ENCODE peak calls at places on chromosomes 1 and 21, in nine cellular contexts. Q is Karpas-422, T is hepatocyte, P is SK-N-SH, X is PC-9, I is HCT116, U is GM23338, A is MM.1S, B is GM23248. H is an unnamed sample.
A peak's percentile ranks its signal among the peaks of the same experiment; 100 is the strongest.

GRCh38 chr1:1788646-1789431 is 10.6 kb upstream of the NADK start:
- DNase-seq in T (peak; percentile 32), I (no peak), P (peak; percentile 53), X (no peak), U (peak; percentile 72), A (peak; percentile 9), Q (peak; percentile 57), B (peak; percentile 48), H (peak; percentile 45)

GRCh38 chr1:73205294-73205973 is 923.1 kb upstream of the NEGR1 start:
- DNase-seq in I (no peak), Q (no peak), P (no peak), X (no peak), T (no peak), B (no peak), A (no peak), U (peak; percentile 44), H (no peak)

GRCh38 chr1:12616709-12617373 is 1.2 kb downstream of the DHRS3 start:
- DNase-seq in Q (no peak), P (peak; percentile 71), A (no peak), T (peak; percentile 47), I (no peak), X (no peak), U (no peak), B (peak; percentile 67), H (no peak)

GRCh38 chr1:168112673-168113305 is 23.9 kb downstream of the GPR161 start:
- DNase-seq in A (peak; percentile 39), I (no peak), T (peak; percentile 74), B (peak; percentile 64), P (no peak), X (peak; percentile 38), Q (no peak), U (no peak), H (no peak)

GRCh38 chr1:247373721-247374141 is 42.1 kb upstream of the ZNF496 start:
- DNase-seq in I (no peak), A (peak; percentile 71), Q (peak; percentile 53), T (peak; percentile 64), B (peak; percentile 81), P (peak; percentile 38), U (peak; percentile 94), X (no peak), H (peak; percentile 71)

GRCh38 chr1:180939072-180939705 is 26.5 kb downstream of the KIAA1614 start:
- DNase-seq in T (no peak), X (no peak), A (no peak), Q (no peak), B (no peak), P (no peak), U (no peak), I (no peak), H (no peak)

GRCh38 chr1:169509354-169509753 is 23.6 kb upstream of the SLC19A2 start:
- DNase-seq in T (no peak), A (no peak), X (no peak), Q (no peak), B (no peak), P (no peak), U (no peak), I (no peak), H (no peak)

GRCh38 chr1:167935252-167936067 is 1.0 kb upstream of the DCAF6 start:
- DNase-seq in U (peak; percentile 56), P (peak; percentile 24), X (no peak), Q (peak; percentile 81), B (peak; percentile 65), T (peak; percentile 53), I (no peak), A (peak; percentile 55), H (peak; percentile 62)

GRCh38 chr1:164261691-164262240 is 297.2 kb upstream of the PBX1 start:
- DNase-seq in T (no peak), B (no peak), I (no peak), Q (no peak), P (no peak), X (peak; percentile 62), A (no peak), U (no peak), H (no peak)

GRCh38 chr1:68590473-68590872 is 93.6 kb upstream of the DEPDC1 start:
- DNase-seq in A (no peak), Q (no peak), I (no peak), T (no peak), P (no peak), B (no peak), X (no peak), U (no peak), H (no peak)

GRCh38 chr1:9658186-9658585 is 6.7 kb downstream of the PIK3CD start:
- DNase-seq in U (no peak), X (no peak), A (no peak), T (no peak), P (no peak), B (no peak), I (no peak), Q (no peak), H (no peak)

GRCh38 chr1:236063919-236064673 is 794 bp downstream of the NID1 start:
- DNase-seq in Q (no peak), B (peak; percentile 80), U (peak; percentile 62), I (no peak), P (peak; percentile 73), T (peak; percentile 76), X (no peak), A (no peak), H (no peak)

GRCh38 chr1:236065509-236066005 is 667 bp upstream of the NID1 start:
- DNase-seq in I (no peak), U (peak; percentile 66), T (no peak), X (no peak), Q (no peak), B (peak; percentile 14), A (no peak), P (no peak), H (no peak)

GRCh38 chr1:236066054-236066453 is 1.2 kb upstream of the NID1 start:
- DNase-seq in U (no peak), A (no peak), P (no peak), X (no peak), Q (no peak), T (no peak), B (no peak), I (no peak), H (no peak)

GRCh38 chr1:236063551-236063918 is 1.4 kb downstream of the NID1 start:
- DNase-seq in X (no peak), P (no peak), T (no peak), A (no peak), U (no peak), Q (no peak), B (no peak), I (no peak), H (no peak)

DNA sequence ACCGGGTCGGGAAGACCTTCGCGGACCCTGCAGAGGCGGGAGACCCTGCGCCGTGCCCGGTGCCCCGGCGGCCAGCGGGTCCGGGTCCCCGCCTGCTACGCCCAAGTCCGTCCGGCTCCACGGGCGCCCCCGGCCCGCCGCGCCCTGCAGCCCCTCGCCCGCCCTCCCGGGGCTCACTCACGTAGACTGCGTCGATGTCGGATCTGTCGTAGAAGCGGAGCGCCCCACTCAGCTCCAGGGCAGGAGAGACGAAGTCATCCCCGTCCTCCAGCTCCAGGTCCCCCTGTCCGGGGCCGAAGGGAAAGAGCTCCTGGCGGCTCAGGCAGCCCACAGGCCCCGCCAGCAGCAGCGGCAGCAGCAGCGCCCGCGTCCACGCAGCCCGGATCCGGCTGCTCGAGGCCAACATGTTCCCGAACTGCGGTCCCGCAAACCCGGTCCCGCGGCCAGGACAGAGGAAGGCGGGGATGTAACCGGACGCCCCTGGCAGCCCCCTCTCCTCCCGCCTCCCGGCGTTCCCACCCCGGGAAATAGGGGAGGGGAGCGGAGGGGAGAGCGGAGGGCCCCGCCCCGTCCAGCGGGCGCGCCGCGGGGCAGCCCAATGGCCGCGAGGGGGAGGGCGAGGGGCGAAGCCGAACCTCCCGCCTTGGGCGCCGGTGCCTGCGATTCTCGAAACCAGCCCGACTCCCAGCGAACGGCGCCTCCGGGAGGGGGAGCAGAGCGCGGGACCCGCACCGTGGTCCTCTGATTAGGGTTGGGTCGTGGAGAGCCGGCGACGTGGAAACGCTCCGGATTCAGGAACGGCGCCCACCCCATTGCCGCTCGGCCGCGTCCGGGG is at the start of gene NID1:
- DNase-seq in I (no peak), P (peak; percentile 88), U (peak; percentile 91), X (no peak), Q (no peak), A (no peak), B (peak; percentile 82), T (peak; percentile 87), H (no peak)
- H3K27ac ChIP-seq in I (no peak within 1 kb of the TSS), P (no peak within 1 kb of the TSS), U (no peak within 1 kb of the TSS), X (no peak within 1 kb of the TSS), Q (no peak within 1 kb of the TSS), A (no peak within 1 kb of the TSS), B (peak within 1 kb of the TSS; percentile 53), T (peak within 1 kb of the TSS; percentile 91), H (no peak within 1 kb of the TSS)

DNA sequence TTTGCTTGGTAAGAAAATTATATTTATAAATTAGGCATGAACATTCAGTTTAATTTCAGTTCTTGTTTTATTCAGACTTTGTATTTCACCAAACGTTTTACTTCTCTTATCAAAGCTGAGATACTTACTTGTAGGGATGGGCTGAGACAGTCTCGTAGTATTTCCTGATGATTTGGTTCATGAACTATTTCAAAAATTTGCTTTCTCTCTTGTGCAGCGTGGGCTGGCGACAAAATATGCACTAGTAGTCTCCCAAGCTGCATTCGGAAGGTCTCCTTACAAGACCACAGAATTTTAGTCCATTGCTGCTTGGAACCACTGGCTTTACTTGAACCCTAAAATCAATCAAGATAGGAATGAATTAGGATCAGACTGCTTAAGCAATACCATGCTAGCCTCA is 91.7 kb upstream of the GNG4 start:
- DNase-seq in P (no peak), B (peak; percentile 79), A (no peak), T (peak; percentile 14), Q (no peak), U (no peak), X (no peak), I (no peak), H (no peak)
- H3K4me2 ChIP-seq in P (peak overlapping the region; percentile 16), B (peak overlapping the region; percentile 76), A (no peak overlapping the region), T (no peak overlapping the region), Q (no peak overlapping the region), U (no peak overlapping the region), X (no peak overlapping the region), I (peak overlapping the region; percentile 41), H (no peak overlapping the region)

GRCh38 chr21:16707274-16707673 is 805.6 kb upstream of the CXADR start:
- DNase-seq in B (no peak), X (no peak), T (no peak), U (no peak), P (no peak), I (no peak), A (peak; percentile 47), Q (no peak), H (no peak)
- H3K9me2 ChIP-seq in B (no peaks in the 10 kb centered on the region), X (no peaks in the 10 kb centered on the region), T (no peaks in the 10 kb centered on the region), U (no peaks in the 10 kb centered on the region), P (no peaks in the 10 kb centered on the region), I (no peaks in the 10 kb centered on the region), A (no peaks in the 10 kb centered on the region), Q (no peaks in the 10 kb centered on the region), H (no peaks in the 10 kb centered on the region)

GRCh38 chr1:238621405-238621804 is 730.7 kb upstream of the ZP4 start:
- DNase-seq in B (no peak), X (no peak), T (no peak), P (no peak), A (no peak), U (no peak), Q (no peak), I (no peak), H (no peak)

GRCh38 chr1:238624786-238625185 is 734.1 kb upstream of the ZP4 start:
- DNase-seq in I (no peak), P (no peak), T (no peak), X (no peak), A (no peak), Q (no peak), U (no peak), B (no peak), H (no peak)

DNA sequence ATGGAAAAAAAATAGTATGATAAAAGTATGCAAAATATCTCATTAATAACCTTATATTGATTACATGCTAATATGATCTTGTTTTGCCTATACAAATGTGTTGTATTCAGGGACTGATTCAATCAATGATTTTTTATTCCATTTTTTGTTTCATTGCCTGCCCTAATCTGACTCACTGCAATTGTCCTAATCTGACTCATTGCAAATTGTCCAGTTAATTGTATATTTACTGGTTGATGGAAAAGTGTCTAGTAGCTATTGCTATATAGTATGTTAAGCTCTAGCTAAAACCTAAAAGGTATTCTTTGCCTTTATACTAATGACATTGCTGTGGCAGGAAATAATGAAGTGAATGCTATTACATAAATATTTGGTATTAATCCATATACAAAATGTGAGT is 728.9 kb upstream of the ZP4 start:
- DNase-seq in X (no peak), Q (no peak), T (no peak), I (no peak), B (peak; percentile 21), P (no peak), A (no peak), U (no peak), H (no peak)
- H3K27ac ChIP-seq in X (no peak overlapping the region), Q (no peak overlapping the region), T (no peak overlapping the region), I (no peak overlapping the region), B (no peak overlapping the region), P (no peak overlapping the region), A (no peak overlapping the region), U (no peak overlapping the region), H (no peak overlapping the region)